ENCODE peak calls at places on chromosome 21, in six cellular contexts. One of them, this sample, is unnamed.

GRCh38 chr21:34037446-34037845 is 35.9 kb upstream of the MRPS6 start:
- DNase-seq in H4: peak; percentile 63
- DNase-seq in endothelial cell: no peak
- DNase-seq in A549: no peak
- DNase-seq in AG08396: peak; percentile 29
- DNase-seq in hepatocyte: peak; percentile 53
- DNase-seq in this sample: no peak

GRCh38 chr21:45818276-45818903 is 163.2 kb upstream of the COL6A1 start:
- DNase-seq in H4: peak; percentile 93
- DNase-seq in endothelial cell: no peak
- DNase-seq in AG08396: peak; percentile 43
- DNase-seq in A549: peak; percentile 13
- DNase-seq in hepatocyte: peak; percentile 11
- DNase-seq in this sample: no peak

GRCh38 chr21:40318371-40318770 is 451.1 kb downstream of the PCP4 start:
- DNase-seq in H4: no peak
- DNase-seq in AG08396: no peak
- DNase-seq in hepatocyte: no peak
- DNase-seq in A549: no peak
- DNase-seq in endothelial cell: no peak
- DNase-seq in this sample: no peak

GRCh38 chr21:28485301-28486022 is 507.2 kb downstream of the LTN1 start:
- DNase-seq in hepatocyte: no peak
- DNase-seq in A549: no peak
- DNase-seq in H4: no peak
- DNase-seq in endothelial cell: no peak
- DNase-seq in AG08396: peak; percentile 16
- DNase-seq in this sample: no peak

GRCh38 chr21:28207776-28208175 is 784.9 kb downstream of the LTN1 start:
- DNase-seq in endothelial cell: no peak
- DNase-seq in hepatocyte: no peak
- DNase-seq in H4: peak; percentile 86
- DNase-seq in A549: no peak
- DNase-seq in AG08396: peak; percentile 53
- DNase-seq in this sample: no peak

GRCh38 chr21:28627691-28628090 is 365.0 kb downstream of the LTN1 start:
- DNase-seq in AG08396: no peak
- DNase-seq in H4: peak; percentile 38
- DNase-seq in A549: no peak
- DNase-seq in hepatocyte: no peak
- DNase-seq in endothelial cell: no peak
- DNase-seq in this sample: no peak

GRCh38 chr21:40331804-40332203 is 464.6 kb downstream of the PCP4 start:
- DNase-seq in endothelial cell: no peak
- DNase-seq in H4: no peak
- DNase-seq in AG08396: peak; percentile 4
- DNase-seq in hepatocyte: no peak
- DNase-seq in A549: no peak
- DNase-seq in this sample: no peak

GRCh38 chr21:34974162-34974981 is 74.7 kb downstream of the RUNX1 start:
- DNase-seq in endothelial cell: no peak
- DNase-seq in A549: no peak
- DNase-seq in H4: no peak
- DNase-seq in AG08396: no peak
- DNase-seq in hepatocyte: peak; percentile 34
- DNase-seq in this sample: no peak

GRCh38 chr21:23130308-23130707 is 2132.1 kb downstream of the NCAM2 start:
- DNase-seq in hepatocyte: no peak
- DNase-seq in A549: no peak
- DNase-seq in endothelial cell: no peak
- DNase-seq in AG08396: no peak
- DNase-seq in H4: no peak
- DNase-seq in this sample: no peak

GRCh38 chr21:45347712-45348477 is 57.1 kb upstream of the COL18A1 start:
- DNase-seq in H4: no peak
- DNase-seq in AG08396: no peak
- DNase-seq in A549: no peak
- DNase-seq in endothelial cell: no peak
- DNase-seq in hepatocyte: no peak
- DNase-seq in this sample: no peak

GRCh38 chr21:20996421-20997307 is 1.5 kb upstream of the NCAM2 start:
- DNase-seq in H4: peak; percentile 91
- DNase-seq in endothelial cell: no peak
- DNase-seq in AG08396: no peak
- DNase-seq in A549: no peak
- DNase-seq in hepatocyte: peak; percentile 5
- DNase-seq in this sample: no peak

GRCh38 chr21:43727571-43728466 is 8.9 kb downstream of the PDXK start:
- DNase-seq in endothelial cell: no peak
- DNase-seq in A549: peak; percentile 46
- DNase-seq in H4: no peak
- DNase-seq in AG08396: no peak
- DNase-seq in hepatocyte: no peak
- DNase-seq in this sample: peak; percentile 53

GRCh38 chr21:42666023-42666747 is 12.8 kb downstream of the PDE9A start:
- DNase-seq in endothelial cell: no peak
- DNase-seq in A549: peak; percentile 24
- DNase-seq in H4: no peak
- DNase-seq in AG08396: peak; percentile 63
- DNase-seq in hepatocyte: no peak
- DNase-seq in this sample: no peak

GRCh38 chr21:41763996-41764395 is 2.9 kb downstream of the RIPK4 start:
- DNase-seq in A549: no peak
- DNase-seq in hepatocyte: no peak
- DNase-seq in AG08396: no peak
- DNase-seq in H4: no peak
- DNase-seq in endothelial cell: no peak
- DNase-seq in this sample: no peak

GRCh38 chr21:27519357-27519756 is 552.5 kb upstream of the ADAMTS5 start:
- DNase-seq in hepatocyte: no peak
- DNase-seq in A549: no peak
- DNase-seq in endothelial cell: no peak
- DNase-seq in H4: peak; percentile 36
- DNase-seq in AG08396: peak; percentile 53
- DNase-seq in this sample: no peak

GRCh38 chr21:26849428-26850115 is 4.4 kb upstream of the ADAMTS1 start:
- DNase-seq in hepatocyte: peak; percentile 74
- DNase-seq in AG08396: peak; percentile 35
- DNase-seq in endothelial cell: no peak
- DNase-seq in A549: no peak
- DNase-seq in H4: peak; percentile 73
- DNase-seq in this sample: no peak

GRCh38 chr21:26587621-26588260 is 14.7 kb upstream of the CYYR1 start:
- DNase-seq in endothelial cell: no peak
- DNase-seq in hepatocyte: peak; percentile 15
- DNase-seq in H4: no peak
- DNase-seq in AG08396: peak; percentile 17
- DNase-seq in A549: peak; percentile 31
- DNase-seq in this sample: no peak

GRCh38 chr21:34204021-34204420 is 130.6 kb downstream of the MRPS6 start:
- DNase-seq in H4: no peak
- DNase-seq in A549: no peak
- DNase-seq in hepatocyte: no peak
- DNase-seq in endothelial cell: no peak
- DNase-seq in AG08396: no peak
- DNase-seq in this sample: no peak

GRCh38 chr21:44837537-44837936 is 19.7 kb upstream of the SUMO3 start:
- DNase-seq in AG08396: no peak
- DNase-seq in endothelial cell: no peak
- DNase-seq in H4: no peak
- DNase-seq in hepatocyte: no peak
- DNase-seq in A549: no peak
- DNase-seq in this sample: no peak

GRCh38 chr21:44370027-44370735 is 16.8 kb downstream of the TRPM2 start:
- DNase-seq in H4: peak; percentile 63
- DNase-seq in A549: peak; percentile 52
- DNase-seq in AG08396: peak; percentile 71
- DNase-seq in hepatocyte: peak; percentile 78
- DNase-seq in endothelial cell: no peak
- DNase-seq in this sample: peak; percentile 11

GRCh38 chr21:38303300-38303699 is 46.5 kb downstream of the KCNJ15 start:
- DNase-seq in endothelial cell: no peak
- DNase-seq in AG08396: peak; percentile 44
- DNase-seq in H4: peak; percentile 70
- DNase-seq in A549: peak; percentile 14
- DNase-seq in hepatocyte: peak; percentile 49
- DNase-seq in this sample: peak; percentile 35

This sample was measured in uterus.